ENCODE peak calls at places on chromosomes 12 and 14, in four cellular contexts. G, S, A and D are unnamed samples.

GRCh38 chr12:13004368-13004767 is 4.3 kb upstream of the HEBP1 start:
- DNase-seq in A (no peak), G (no peak), S (no peak), D (no peak)

GRCh38 chr12:31017535-31017934 is 56.1 kb upstream of the DDX11 start:
- DNase-seq in S (no peak), G (no peak), A (no peak), D (no peak)

GRCh38 chr12:131895640-131896079 is 1.2 kb downstream of the ULK1 start:
- DNase-seq in S (no peak), G (no peak), A (no peak), D (no peak)

GRCh38 chr14:99655521-99655920 is 10.6 kb downstream of the HHIPL1 start:
- DNase-seq in G (no peak), A (no peak), S (no peak), D (no peak)

GRCh38 chr12:99152337-99152736 is 495.2 kb upstream of the GARIN6 start:
- DNase-seq in A (no peak), G (no peak), S (no peak), D (no peak)

GRCh38 chr14:67413806-67414769 is 2.1 kb upstream of the PLEK2 start:
- DNase-seq in G (no peak), S (no peak), A (peak; percentile 36), D (peak; percentile 64)

GRCh38 chr12:51846911-51847829 is 1.3 kb downstream of the FIGNL2 start:
- DNase-seq in A (peak; percentile 77), G (peak; percentile 60), S (peak; percentile 82), D (no peak)

GRCh38 chr14:52473557-52473956 is 78.7 kb downstream of the TXNDC16 start:
- DNase-seq in S (no peak), A (no peak), G (peak; percentile 16), D (peak; percentile 14)

GRCh38 chr12:93453633-93454032 is 11.9 kb upstream of the UBE2N start:
- DNase-seq in A (no peak), S (no peak), G (no peak), D (no peak)